ENCODE peak calls at places on chromosome 13, in ten cellular contexts. H is mammary epithelial cell; A is effector memory CD4-positive, alpha-beta T cell; R is SHP77; J is stomach; Y is NT2/D1; D is GDM1; F is AG08396; Z is stimulated activated CD8-positive, alpha-beta memory T cell treated with anti-CD3 and anti-CD28 coated beads, Interleukin-7, amount 100 ng/mL, for 48 hours; S is neural crest cell. Q is an unnamed sample.

GRCh38 chr13:98851276-98851675 is 98.8 kb upstream of the SLC15A1 start:
- DNase-seq in S (no peak), Z (no peak), D (no peak), R (no peak), A (no peak), H (no peak), F (no peak), J (no peak), Y (no peak), Q (no peak)

GRCh38 chr13:66329988-66330429 is 900.1 kb downstream of the PCDH9 start:
- DNase-seq in S (no peak), R (no peak), D (no peak), A (no peak), J (no peak), F (no peak), H (no peak), Z (no peak), Y (no peak), Q (no peak)

GRCh38 chr13:112064222-112064621 is 2.7 kb upstream of the SOX1 start:
- DNase-seq in Z (no peak), S (no peak), D (no peak), Y (no peak), A (no peak), J (no peak), R (no peak), F (no peak), H (no peak), Q (no peak)

GRCh38 chr13:79540504-79540903 is 59.5 kb downstream of the NDFIP2 start:
- DNase-seq in D (no peak), Z (no peak), A (no peak), S (no peak), R (no peak), Y (no peak), F (no peak), J (no peak), H (no peak), Q (no peak)

GRCh38 chr13:21971662-21972635 is 301.1 kb downstream of the FGF9 start:
- DNase-seq in A (no peak), H (no peak), J (no peak), Z (no peak), R (no peak), D (no peak), Y (no peak), F (peak; percentile 62), S (no peak), Q (no peak)

GRCh38 chr13:63184693-63185092 is 1769.0 kb upstream of the PCDH20 start:
- DNase-seq in F (peak; percentile 1), R (no peak), J (no peak), A (no peak), Z (no peak), H (no peak), Y (peak; percentile 47), S (no peak), D (no peak), Q (no peak)

GRCh38 chr13:91520952-91521351 is 122.5 kb downstream of the GPC5 start:
- DNase-seq in J (no peak), R (no peak), Y (no peak), F (no peak), D (no peak), H (no peak), Z (no peak), S (no peak), A (no peak), Q (no peak)

GRCh38 chr13:99062593-99062992 is 84.7 kb upstream of the DOCK9 start:
- DNase-seq in A (no peak), Z (no peak), Y (no peak), S (no peak), J (no peak), R (peak; percentile 34), D (no peak), F (no peak), H (peak; percentile 69), Q (no peak)

GRCh38 chr13:111886217-111886945 is 180.6 kb upstream of the SOX1 start:
- DNase-seq in R (no peak), Z (no peak), F (no peak), A (no peak), J (no peak), Y (no peak), H (no peak), S (no peak), D (no peak), Q (no peak)

GRCh38 chr13:42305503-42305902 is 33.6 kb downstream of the AKAP11 start:
- DNase-seq in Z (no peak), J (no peak), A (no peak), D (no peak), S (no peak), F (no peak), R (no peak), H (peak; percentile 5), Y (no peak), Q (no peak)

GRCh38 chr13:44758595-44759221 is 182.6 kb upstream of the TSC22D1 start:
- DNase-seq in J (no peak), Y (no peak), H (peak; percentile 92), S (no peak), R (no peak), D (peak; percentile 74), Z (no peak), F (peak; percentile 80), A (no peak), Q (no peak)

GRCh38 chr13:111160648-111161047 is 45.5 kb downstream of the ARHGEF7 start:
- DNase-seq in H (no peak), R (no peak), J (no peak), A (no peak), F (no peak), S (no peak), D (no peak), Z (no peak), Y (no peak), Q (no peak)

GRCh38 chr13:107834268-107834667 is 381.1 kb downstream of the LIG4 start:
- DNase-seq in Y (no peak), S (no peak), A (no peak), Z (no peak), R (no peak), F (no peak), H (peak; percentile 26), D (no peak), J (no peak), Q (no peak)

GRCh38 chr13:49356224-49356623 is 87.6 kb downstream of the CAB39L start:
- DNase-seq in A (no peak), Y (no peak), R (no peak), J (no peak), D (no peak), S (no peak), Z (no peak), F (peak; percentile 70), H (peak; percentile 52), Q (no peak)

GRCh38 chr13:21232196-21232595 is 55.7 kb downstream of the MRPL57 start:
- DNase-seq in Y (no peak), D (no peak), J (no peak), Z (no peak), F (peak; percentile 40), R (no peak), S (no peak), H (no peak), A (no peak), Q (peak; percentile 17)

GRCh38 chr13:50275392-50276063 is 260.3 kb downstream of the KCNRG start:
- DNase-seq in S (no peak), R (peak; percentile 8), A (no peak), F (no peak), J (no peak), Y (no peak), Z (no peak), H (peak; percentile 52), D (no peak), Q (no peak)

GRCh38 chr13:110887955-110888333 is 26.9 kb downstream of the ANKRD10 start:
- DNase-seq in S (no peak), J (no peak), Y (no peak), R (no peak), Z (no peak), D (no peak), F (no peak), H (no peak), A (no peak), Q (no peak)

GRCh38 chr13:29548722-29549446 is 46.6 kb downstream of the SLC7A1 start:
- DNase-seq in F (no peak), A (no peak), D (no peak), Z (no peak), J (no peak), S (no peak), H (no peak), Y (no peak), R (no peak), Q (no peak)

GRCh38 chr13:37475966-37476365 is 122.6 kb downstream of the POSTN start:
- DNase-seq in S (no peak), J (no peak), A (no peak), F (no peak), Z (no peak), R (no peak), D (no peak), Y (no peak), H (no peak), Q (no peak)

GRCh38 chr13:60757481-60757880 is 360.5 kb downstream of the TDRD3 start:
- DNase-seq in Y (no peak), F (no peak), A (no peak), H (no peak), Z (no peak), D (no peak), S (no peak), J (no peak), R (no peak), Q (no peak)

GRCh38 chr13:98142427-98143156 is at the start of gene FARP1:
- DNase-seq in S (peak; percentile 66), A (no peak), R (peak; percentile 94), H (peak; percentile 77), Y (no peak), J (peak; percentile 88), F (peak; percentile 91), D (no peak), Z (no peak), Q (no peak)

GRCh38 chr13:76888421-76888820 is 2.2 kb upstream of the KCTD12 start:
- DNase-seq in Y (no peak), S (no peak), F (no peak), J (no peak), Z (no peak), H (peak; percentile 48), A (no peak), R (no peak), D (no peak), Q (no peak)

GRCh38 chr13:73428137-73428536 is 369.3 kb downstream of the KLF5 start:
- DNase-seq in S (no peak), H (peak; percentile 96), F (peak; percentile 10), J (no peak), Z (no peak), D (no peak), R (no peak), Y (no peak), A (no peak), Q (no peak)